ENCODE peak calls at places on chromosomes 16 and 17, in six cellular contexts. S, D, Y, V, Z and Q are unnamed samples.
A peak's percentile ranks its signal among the peaks of the same experiment; 100 is the strongest.

GRCh38 chr17:31008374-31009035 is 37.7 kb downstream of the RNF135 start:
- DNase-seq in V (peak; percentile 64), Y (peak; percentile 85), Z (no peak), D (peak; percentile 26), S (peak; percentile 44), Q (no peak)

GRCh38 chr16:67976205-67976604 is 4.1 kb downstream of the DPEP3 start:
- DNase-seq in S (no peak), Y (no peak), V (no peak), D (no peak), Z (no peak), Q (no peak)

GRCh38 chr16:87956169-87956770 is 5.0 kb downstream of the BANP start:
- DNase-seq in S (peak; percentile 76), Y (peak; percentile 65), D (no peak), V (peak; percentile 53), Z (no peak), Q (peak; percentile 68)

GRCh38 chr17:63350364-63350763 is 95.7 kb downstream of the CYB561 start:
- DNase-seq in V (no peak), Y (no peak), D (no peak), S (no peak), Z (no peak), Q (no peak)

GRCh38 chr16:27314161-27314723 is 468 bp downstream of the IL4R start:
- DNase-seq in Z (peak; percentile 90), S (peak; percentile 50), V (peak; percentile 70), D (no peak), Y (no peak), Q (no peak)

GRCh38 chr16:89375021-89375420 is 115.3 kb downstream of the ANKRD11 start:
- DNase-seq in V (no peak), S (no peak), Z (no peak), D (no peak), Y (peak; percentile 24), Q (no peak)

GRCh38 chr16:67561501-67561823 is 864 bp upstream of the CTCF start:
- DNase-seq in V (no peak), D (no peak), Y (no peak), Z (no peak), S (no peak), Q (no peak)

GRCh38 chr17:75676461-75676860 is 9.3 kb downstream of the SAP30BP start:
- DNase-seq in D (no peak), Z (no peak), S (no peak), V (no peak), Y (no peak), Q (no peak)

GRCh38 chr17:35788504-35788998 is 6.9 kb downstream of the MMP28 start:
- DNase-seq in V (no peak), D (peak; percentile 61), Z (peak; percentile 90), Y (no peak), S (no peak), Q (no peak)

GRCh38 chr16:81531415-81531814 is 86.8 kb downstream of the CMIP start:
- DNase-seq in D (no peak), Z (no peak), V (peak; percentile 51), S (no peak), Y (no peak), Q (no peak)

GRCh38 chr16:7624871-7625766 is 292.5 kb downstream of the RBFOX1 start:
- DNase-seq in Y (no peak), Z (no peak), V (no peak), S (no peak), D (no peak), Q (no peak)

GRCh38 chr17:41492351-41492750 is 2.6 kb upstream of the KRT36 start:
- DNase-seq in Z (peak; percentile 23), Y (no peak), D (peak; percentile 77), V (no peak), S (no peak), Q (no peak)

GRCh38 chr17:79919164-79919585 is 79.9 kb upstream of the CBX4 start:
- DNase-seq in Z (no peak), Y (no peak), V (peak; percentile 94), D (peak; percentile 43), S (no peak), Q (no peak)

GRCh38 chr17:4721203-4722135 is 9.8 kb upstream of the MED11 start:
- DNase-seq in Z (no peak), V (peak; percentile 78), S (peak; percentile 23), Y (no peak), D (no peak), Q (no peak)

GRCh38 chr17:2898255-2898926 is 102.2 kb downstream of the RAP1GAP2 start:
- DNase-seq in D (no peak), Y (no peak), V (no peak), S (no peak), Z (no peak), Q (no peak)

GRCh38 chr16:31271621-31272190 is 11.9 kb downstream of the ITGAM start:
- DNase-seq in Z (no peak), Y (no peak), D (no peak), V (no peak), S (no peak), Q (no peak)

GRCh38 chr16:47713225-47713595 is 252.1 kb downstream of the PHKB start:
- DNase-seq in Y (no peak), S (no peak), V (no peak), Z (peak; percentile 70), D (no peak), Q (no peak)

GRCh38 chr16:49951568-49952195 is 73.3 kb upstream of the CNEP1R1 start:
- DNase-seq in V (no peak), S (no peak), Z (no peak), Y (no peak), D (no peak), Q (no peak)

GRCh38 chr16:66207139-66207863 is 159.2 kb upstream of the CDH5 start:
- DNase-seq in Y (no peak), Z (no peak), S (no peak), V (no peak), D (peak; percentile 58), Q (no peak)

GRCh38 chr16:10616395-10616743 is 36.0 kb upstream of the EMP2 start:
- DNase-seq in D (no peak), V (no peak), Y (peak; percentile 14), Z (no peak), S (no peak), Q (no peak)

GRCh38 chr17:81390436-81391214 is 4.6 kb upstream of the BAHCC1 start:
- DNase-seq in Y (no peak), Z (no peak), V (no peak), D (no peak), S (no peak), Q (no peak)

GRCh38 chr16:48611329-48612137 is 1.6 kb upstream of the N4BP1 start:
- DNase-seq in D (no peak), Z (no peak), S (peak; percentile 87), Y (no peak), V (peak; percentile 67), Q (no peak)

GRCh38 chr16:85514601-85515318 is 98.4 kb upstream of the GSE1 start:
- DNase-seq in Z (peak; percentile 86), Y (peak; percentile 73), D (peak; percentile 48), V (peak; percentile 56), S (no peak), Q (no peak)

GRCh38 chr17:61504697-61505096 is 52.5 kb downstream of the TBX4 start:
- DNase-seq in V (no peak), Z (peak; percentile 66), S (no peak), D (no peak), Y (no peak), Q (no peak)

GRCh38 chr17:4175921-4176802 is 33.2 kb downstream of the CYB5D2 start:
- DNase-seq in Y (no peak), Z (no peak), V (no peak), S (peak; percentile 31), D (no peak), Q (peak; percentile 34)

GRCh38 chr17:77391668-77392375 is 251.1 kb downstream of the SEC14L1 start:
- DNase-seq in Z (peak; percentile 94), Y (peak; percentile 78), D (peak; percentile 81), V (peak; percentile 62), S (no peak), Q (peak; percentile 44)

GRCh38 chr17:8922451-8922850 is 43.1 kb downstream of the PIK3R5 start:
- DNase-seq in Y (no peak), S (no peak), Z (peak; percentile 90), D (peak; percentile 36), V (no peak), Q (no peak)